ENCODE peak calls at places on chromosomes 4 and X, in nine cellular contexts. One of them, this sample, is unnamed. For H3K4me1 and H3K27me3, the result is how much of the 10 kb centered on the place peaks cover.

GRCh38 chr4:108008721-108009120 is 19.0 kb downstream of the HADH start:
- DNase-seq in tibial nerve: no peak
- DNase-seq in fibroblast of lung: peak
- DNase-seq in left lung: no peak
- DNase-seq in HCT116: no peak
- DNase-seq in Caco-2: no peak
- DNase-seq in GM23248: peak
- DNase-seq in aorta: no peak
- DNase-seq in right cardiac atrium: no peak
- DNase-seq in this sample: no peak

GRCh38 chr4:187814737-187815465 is 180.7 kb upstream of the ZFP42 start:
- DNase-seq in left lung: no peak
- DNase-seq in GM23248: peak
- DNase-seq in fibroblast of lung: peak
- DNase-seq in HCT116: no peak
- DNase-seq in tibial nerve: no peak
- DNase-seq in Caco-2: peak
- DNase-seq in right cardiac atrium: peak
- DNase-seq in aorta: no peak
- DNase-seq in this sample: no peak

GRCh38 chr4:70518716-70519115 is 347 bp downstream of the AMTN start:
- DNase-seq in HCT116: no peak
- DNase-seq in fibroblast of lung: peak
- DNase-seq in aorta: no peak
- DNase-seq in GM23248: no peak
- DNase-seq in tibial nerve: no peak
- DNase-seq in Caco-2: no peak
- DNase-seq in left lung: no peak
- DNase-seq in right cardiac atrium: no peak
- DNase-seq in this sample: no peak

GRCh38 chrX:13805241-13805640 is 11.7 kb downstream of the GPM6B start:
- DNase-seq in right cardiac atrium: no peak
- DNase-seq in HCT116: no peak
- DNase-seq in aorta: no peak
- DNase-seq in GM23248: no peak
- DNase-seq in tibial nerve: no peak
- DNase-seq in Caco-2: no peak
- DNase-seq in left lung: no peak
- DNase-seq in fibroblast of lung: no peak
- DNase-seq in this sample: no peak

GRCh38 chrX:50779694-50780093 is 34.3 kb downstream of the SHROOM4 start:
- DNase-seq in right cardiac atrium: peak
- DNase-seq in HCT116: no peak
- DNase-seq in aorta: no peak
- DNase-seq in fibroblast of lung: peak
- DNase-seq in GM23248: peak
- DNase-seq in left lung: no peak
- DNase-seq in tibial nerve: no peak
- DNase-seq in Caco-2: no peak
- DNase-seq in this sample: no peak

GRCh38 chrX:74293343-74293946 is 10.5 kb upstream of the ZCCHC13 start:
- DNase-seq in HCT116: peak
- DNase-seq in GM23248: peak
- DNase-seq in fibroblast of lung: peak
- DNase-seq in right cardiac atrium: peak
- DNase-seq in tibial nerve: peak
- DNase-seq in aorta: peak
- DNase-seq in left lung: peak
- DNase-seq in Caco-2: peak
- DNase-seq in this sample: peak

GRCh38 chr4:151644625-151645024 is 116.2 kb downstream of the GATB start:
- DNase-seq in left lung: no peak
- DNase-seq in right cardiac atrium: no peak
- DNase-seq in fibroblast of lung: no peak
- DNase-seq in HCT116: peak
- DNase-seq in Caco-2: peak
- DNase-seq in GM23248: peak
- DNase-seq in aorta: no peak
- DNase-seq in tibial nerve: no peak
- DNase-seq in this sample: no peak

GRCh38 chr4:67288964-67289363 is 256.3 kb downstream of the CENPC start:
- DNase-seq in right cardiac atrium: peak
- DNase-seq in GM23248: no peak
- DNase-seq in fibroblast of lung: peak
- DNase-seq in left lung: no peak
- DNase-seq in aorta: no peak
- DNase-seq in HCT116: no peak
- DNase-seq in Caco-2: peak
- DNase-seq in tibial nerve: no peak
- DNase-seq in this sample: no peak

DNA sequence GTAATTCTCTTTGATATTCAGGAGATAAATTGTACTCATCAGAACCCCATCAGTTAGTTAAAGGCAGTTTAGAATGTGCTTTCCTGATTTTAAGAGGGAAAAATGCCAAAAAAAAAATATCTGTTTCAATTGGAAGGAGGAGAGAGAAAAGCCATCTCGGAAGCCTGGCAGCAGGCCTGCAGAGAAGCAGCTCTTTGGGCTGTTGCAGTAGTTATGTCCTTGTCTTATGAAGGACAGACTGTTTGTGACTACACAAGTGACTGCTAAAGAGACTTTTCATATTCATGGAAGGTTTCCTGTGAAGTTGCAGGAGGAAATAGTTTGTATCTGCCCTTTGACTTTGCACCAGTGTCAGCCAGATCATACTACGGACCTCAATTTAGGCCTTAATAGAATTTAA is 88.8 kb downstream of the DCLK2 start:
- DNase-seq in HCT116: no peak
- DNase-seq in tibial nerve: no peak
- DNase-seq in left lung: no peak
- DNase-seq in Caco-2: no peak
- DNase-seq in right cardiac atrium: no peak
- DNase-seq in fibroblast of lung: no peak
- DNase-seq in GM23248: no peak
- DNase-seq in aorta: no peak
- DNase-seq in this sample: no peak
- H3K4me1 ChIP-seq in HCT116: under half
- H3K4me1 ChIP-seq in tibial nerve: under half
- H3K4me1 ChIP-seq in left lung: under half
- H3K4me1 ChIP-seq in Caco-2: under half
- H3K4me1 ChIP-seq in right cardiac atrium: under half
- H3K4me1 ChIP-seq in fibroblast of lung: under half
- H3K4me1 ChIP-seq in GM23248: under half
- H3K4me1 ChIP-seq in aorta: under half
- H3K4me1 ChIP-seq in this sample: under half

GRCh38 chr4:146260521-146260920 is 46.2 kb downstream of the REELD1 start:
- DNase-seq in left lung: no peak
- DNase-seq in fibroblast of lung: no peak
- DNase-seq in HCT116: no peak
- DNase-seq in GM23248: no peak
- DNase-seq in right cardiac atrium: no peak
- DNase-seq in tibial nerve: no peak
- DNase-seq in Caco-2: peak
- DNase-seq in aorta: no peak
- DNase-seq in this sample: no peak
- H3K27me3 ChIP-seq in left lung: under half
- H3K27me3 ChIP-seq in fibroblast of lung: under half
- H3K27me3 ChIP-seq in HCT116: under half
- H3K27me3 ChIP-seq in GM23248: under half
- H3K27me3 ChIP-seq in right cardiac atrium: under half
- H3K27me3 ChIP-seq in tibial nerve: under half
- H3K27me3 ChIP-seq in Caco-2: under half
- H3K27me3 ChIP-seq in aorta: under half
- H3K27me3 ChIP-seq in this sample: under half

GRCh38 chr4:26871611-26872010 is 11.0 kb downstream of the STIM2 start:
- DNase-seq in GM23248: peak
- DNase-seq in left lung: no peak
- DNase-seq in right cardiac atrium: no peak
- DNase-seq in HCT116: no peak
- DNase-seq in tibial nerve: no peak
- DNase-seq in aorta: no peak
- DNase-seq in fibroblast of lung: peak
- DNase-seq in Caco-2: no peak
- DNase-seq in this sample: no peak

GRCh38 chr4:26873391-26874026 is 12.9 kb downstream of the STIM2 start:
- DNase-seq in aorta: no peak
- DNase-seq in HCT116: no peak
- DNase-seq in right cardiac atrium: no peak
- DNase-seq in fibroblast of lung: no peak
- DNase-seq in tibial nerve: no peak
- DNase-seq in Caco-2: no peak
- DNase-seq in GM23248: no peak
- DNase-seq in left lung: no peak
- DNase-seq in this sample: peak

GRCh38 chr4:26870576-26871260 is 10.1 kb downstream of the STIM2 start:
- DNase-seq in aorta: no peak
- DNase-seq in fibroblast of lung: no peak
- DNase-seq in Caco-2: no peak
- DNase-seq in GM23248: peak
- DNase-seq in left lung: no peak
- DNase-seq in tibial nerve: no peak
- DNase-seq in right cardiac atrium: no peak
- DNase-seq in HCT116: no peak
- DNase-seq in this sample: no peak

GRCh38 chr4:26877417-26877816 is 16.8 kb downstream of the STIM2 start:
- DNase-seq in tibial nerve: no peak
- DNase-seq in Caco-2: no peak
- DNase-seq in left lung: no peak
- DNase-seq in fibroblast of lung: no peak
- DNase-seq in GM23248: no peak
- DNase-seq in right cardiac atrium: no peak
- DNase-seq in HCT116: no peak
- DNase-seq in aorta: no peak
- DNase-seq in this sample: no peak

GRCh38 chr4:26874110-26874509 is 13.5 kb downstream of the STIM2 start:
- DNase-seq in Caco-2: no peak
- DNase-seq in left lung: no peak
- DNase-seq in tibial nerve: no peak
- DNase-seq in HCT116: no peak
- DNase-seq in fibroblast of lung: no peak
- DNase-seq in GM23248: no peak
- DNase-seq in right cardiac atrium: no peak
- DNase-seq in aorta: no peak
- DNase-seq in this sample: no peak
- H3K4me1 ChIP-seq in Caco-2: under half
- H3K4me1 ChIP-seq in left lung: under half
- H3K4me1 ChIP-seq in tibial nerve: under half
- H3K4me1 ChIP-seq in HCT116: under half
- H3K4me1 ChIP-seq in fibroblast of lung: under half
- H3K4me1 ChIP-seq in GM23248: under half
- H3K4me1 ChIP-seq in right cardiac atrium: under half
- H3K4me1 ChIP-seq in aorta: under half
- H3K4me1 ChIP-seq in this sample: half or more

GRCh38 chr4:98828801-98829200 is 100.1 kb downstream of the EIF4E start:
- DNase-seq in tibial nerve: no peak
- DNase-seq in HCT116: peak
- DNase-seq in right cardiac atrium: no peak
- DNase-seq in left lung: no peak
- DNase-seq in fibroblast of lung: peak
- DNase-seq in GM23248: peak
- DNase-seq in aorta: no peak
- DNase-seq in Caco-2: peak
- DNase-seq in this sample: peak
- H3K27me3 ChIP-seq in tibial nerve: under half
- H3K27me3 ChIP-seq in HCT116: under half
- H3K27me3 ChIP-seq in right cardiac atrium: under half
- H3K27me3 ChIP-seq in left lung: under half
- H3K27me3 ChIP-seq in fibroblast of lung: under half
- H3K27me3 ChIP-seq in GM23248: under half
- H3K27me3 ChIP-seq in aorta: under half
- H3K27me3 ChIP-seq in Caco-2: under half
- H3K27me3 ChIP-seq in this sample: under half